ENCODE peak calls at places on chromosomes 4 and X, in four cellular contexts. Y is HepG2, H is ascending aorta, S is hepatocyte. I is an unnamed sample.
A peak's percentile ranks its signal among the peaks of the same experiment; 100 is the strongest.

GRCh38 chrX:32985544-32985943 is 225.8 kb downstream of the DMD start:
- DNase-seq in S (no peak), H (no peak), Y (no peak), I (no peak)

GRCh38 chrX:31981546-31982062 is 909.8 kb upstream of the FTHL17 start:
- DNase-seq in S (no peak), Y (no peak), H (no peak), I (no peak)

GRCh38 chr4:48727666-48728459 is 52.2 kb downstream of the FRYL start:
- DNase-seq in Y (no peak), S (no peak), H (no peak), I (no peak)

GRCh38 chr4:107854326-107855030 is 29.7 kb downstream of the SGMS2 start:
- DNase-seq in H (no peak), Y (no peak), S (no peak), I (no peak)

GRCh38 chr4:53854991-53855885 is 209.2 kb downstream of the CHIC2 start:
- DNase-seq in Y (no peak), S (no peak), H (no peak), I (no peak)

GRCh38 chr4:141977433-141977832 is 341.1 kb downstream of the IL15 start:
- DNase-seq in S (no peak), H (no peak), Y (no peak), I (no peak)

GRCh38 chrX:13380230-13380629 is 60.4 kb upstream of the ATXN3L start:
- DNase-seq in S (no peak), Y (no peak), H (no peak), I (no peak)

GRCh38 chr4:69156913-69157312 is 57.6 kb downstream of the UGT2B11 start:
- DNase-seq in Y (peak; percentile 9), S (no peak), H (no peak), I (no peak)

GRCh38 chrX:9644335-9644734 is 121.3 kb downstream of the GPR143 start:
- DNase-seq in Y (no peak), H (no peak), S (no peak), I (no peak)

GRCh38 chr4:152709675-152710438 is 30.1 kb upstream of the TMEM154 start:
- DNase-seq in H (no peak), Y (no peak), S (no peak), I (no peak)

GRCh38 chr4:165301833-165302232 is 25.6 kb upstream of the MSMO1 start:
- DNase-seq in H (no peak), S (no peak), Y (no peak), I (no peak)

GRCh38 chr4:99378876-99379275 is 26.3 kb upstream of the ADH1C start:
- DNase-seq in Y (no peak), S (no peak), H (no peak), I (no peak)

GRCh38 chrX:11562570-11562969 is 103.2 kb downstream of the ARHGAP6 start:
- DNase-seq in S (no peak), H (no peak), Y (no peak), I (no peak)
- H3K4me1 ChIP-seq in S (no peaks in the 10 kb centered on the region), H (no peaks in the 10 kb centered on the region), Y (no peaks in the 10 kb centered on the region), I (no peaks in the 10 kb centered on the region)

DNA sequence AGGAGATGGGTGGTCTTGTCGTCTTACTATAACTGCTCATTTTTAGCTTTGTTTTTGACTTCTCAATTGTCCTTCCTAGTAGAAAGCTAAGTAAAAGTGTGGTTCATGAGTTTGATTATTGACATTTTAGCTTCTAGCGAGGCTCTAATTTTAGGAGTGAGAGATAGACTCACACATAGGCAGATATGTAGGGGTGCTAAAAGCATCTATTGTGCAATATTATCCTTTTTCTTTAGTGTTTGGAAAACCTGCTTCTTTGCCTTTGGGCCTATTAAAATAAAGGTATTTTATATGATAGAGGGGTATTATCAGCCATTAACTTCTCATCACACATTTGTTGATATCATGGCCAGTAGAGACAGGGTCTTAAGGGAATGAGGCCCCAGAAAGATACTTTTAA is 195.3 kb downstream of the SPRY1 start:
- DNase-seq in H (no peak), S (no peak), Y (no peak), I (no peak)
- H3K4me3 ChIP-seq in H (no peak overlapping the region), S (no peak overlapping the region), Y (no peak overlapping the region), I (no peak overlapping the region)

DNA sequence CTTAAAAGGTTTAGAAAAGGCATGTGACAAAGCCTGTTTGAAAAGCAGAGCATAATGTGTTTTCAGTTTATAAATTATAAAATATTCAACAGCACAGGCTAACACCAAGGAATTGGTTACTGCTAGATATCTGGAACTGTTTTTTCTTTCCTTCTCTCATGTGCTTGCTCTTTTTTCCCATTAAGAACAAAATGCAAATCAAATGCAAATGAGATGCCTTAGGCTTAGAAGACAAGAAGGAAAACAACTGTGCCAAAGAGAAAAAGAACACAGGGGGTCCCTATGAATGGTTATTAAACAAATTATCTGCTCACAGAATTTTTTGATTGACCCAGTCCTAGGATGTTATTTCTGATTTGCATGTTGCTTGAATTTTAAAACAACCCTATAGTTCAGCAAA is 351.6 kb upstream of the FAM241A start:
- DNase-seq in S (no peak), Y (no peak), H (no peak), I (no peak)
- H3K4me1 ChIP-seq in S (peaks cover 26% of the 10 kb centered on the region), Y (no peaks in the 10 kb centered on the region), H (no peaks in the 10 kb centered on the region), I (no peaks in the 10 kb centered on the region)

DNA sequence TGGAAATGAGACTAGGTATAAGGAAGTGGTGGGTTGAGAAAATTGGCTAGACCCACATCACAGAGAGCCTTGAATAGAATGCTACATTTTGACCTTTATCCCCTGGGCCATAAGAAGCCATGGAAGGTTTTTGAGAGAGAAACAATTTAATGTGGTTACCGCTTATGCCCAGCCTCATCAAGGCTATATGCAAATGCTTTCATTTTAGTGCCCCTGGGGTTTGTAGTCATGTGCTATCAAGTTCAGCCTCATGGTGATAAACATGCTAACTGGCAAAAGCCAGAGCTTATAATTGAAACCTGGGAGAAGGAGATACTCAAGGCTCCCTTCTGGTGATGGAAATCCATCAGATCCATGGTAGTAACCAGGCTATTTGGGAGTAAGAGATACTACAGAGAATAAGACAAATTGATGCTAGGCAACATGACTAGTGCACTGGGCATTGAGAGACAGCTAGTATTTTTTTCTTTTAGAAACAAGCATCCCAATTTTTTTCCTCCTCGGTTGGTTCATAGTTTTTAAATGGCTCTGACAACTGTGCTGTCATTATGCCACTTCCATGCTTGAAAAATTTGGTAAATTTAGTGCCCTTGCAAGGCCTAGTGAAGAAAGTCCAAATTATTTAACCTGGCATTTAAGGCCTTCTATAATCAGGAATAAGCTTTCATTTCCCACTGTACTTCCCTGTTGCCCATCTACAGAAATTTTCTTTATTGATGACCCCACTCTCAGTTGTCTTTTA is 16.0 kb downstream of the VSIG4 start:
- DNase-seq in Y (no peak), S (no peak), H (no peak), I (no peak)
- H3K4me3 ChIP-seq in Y (no peak overlapping the region), S (no peak overlapping the region), H (no peak overlapping the region), I (no peak overlapping the region)

I was measured in left ventricle myocardium inferior.